ENCODE peak calls at places on chromosomes 2 and 18, in seven cellular contexts. C, L, A, E, S, Q and Z are unnamed samples.

GRCh38 chr2:103159018-103159417 is 397.2 kb downstream of the TMEM182 start:
- DNase-seq in C (no peak), E (no peak), L (no peak), Q (no peak), A (no peak), S (no peak), Z (no peak)

GRCh38 chr2:72887032-72887835 is at the start of gene SPR:
- DNase-seq in S (peak; percentile 43), C (peak; percentile 81), Q (peak; percentile 68), A (peak; percentile 68), L (peak; percentile 57), E (peak; percentile 85), Z (no peak)

GRCh38 chr18:47109049-47109448 is 41.3 kb downstream of the HDHD2 start:
- DNase-seq in E (no peak), A (no peak), L (no peak), Q (no peak), S (no peak), C (no peak), Z (no peak)

GRCh38 chr2:10331033-10331701 is 28.5 kb downstream of the HPCAL1 start:
- DNase-seq in L (peak; percentile 42), A (no peak), S (peak; percentile 39), C (no peak), E (peak; percentile 64), Q (no peak), Z (peak; percentile 40)

GRCh38 chr2:158131483-158131912 is 29.8 kb downstream of the UPP2 start:
- DNase-seq in A (peak; percentile 56), L (no peak), C (no peak), E (no peak), S (no peak), Q (no peak), Z (no peak)

GRCh38 chr2:236642584-236643291 is 73.1 kb downstream of the ACKR3 start:
- DNase-seq in C (no peak), L (no peak), S (no peak), Q (no peak), E (no peak), A (peak; percentile 18), Z (no peak)

GRCh38 chr2:207914716-207915115 is 110.6 kb downstream of the PLEKHM3 start:
- DNase-seq in C (no peak), L (no peak), Q (no peak), S (no peak), A (no peak), E (no peak), Z (no peak)

GRCh38 chr2:109715302-109715937 is 78.7 kb upstream of the RGPD5 start:
- DNase-seq in S (no peak), E (no peak), C (no peak), Q (no peak), L (peak; percentile 25), A (peak; percentile 76), Z (no peak)

GRCh38 chr2:135563793-135564192 is 32.5 kb downstream of the R3HDM1 start:
- DNase-seq in A (peak; percentile 10), L (no peak), C (no peak), Q (no peak), E (peak; percentile 32), S (no peak), Z (no peak)

GRCh38 chr2:221844187-221844586 is 272.1 kb upstream of the EPHA4 start:
- DNase-seq in C (no peak), S (no peak), L (no peak), E (no peak), A (no peak), Q (no peak), Z (peak; percentile 23)

GRCh38 chr2:233113114-233113452 is 52.9 kb downstream of the INPP5D start:
- DNase-seq in S (no peak), Q (no peak), A (no peak), C (no peak), L (no peak), E (no peak), Z (no peak)

GRCh38 chr2:203689424-203690109 is 16.9 kb upstream of the CD28 start:
- DNase-seq in L (no peak), Q (no peak), S (no peak), C (no peak), A (no peak), E (no peak), Z (peak; percentile 53)

GRCh38 chr2:121902171-121902591 is 146.7 kb downstream of the TSN start:
- DNase-seq in Q (no peak), C (peak; percentile 67), A (no peak), E (peak; percentile 65), L (peak; percentile 67), S (no peak), Z (no peak)

GRCh38 chr18:76765649-76766048 is 56.7 kb upstream of the ZNF236 start:
- DNase-seq in S (no peak), C (no peak), L (no peak), Q (no peak), E (no peak), A (no peak), Z (no peak)

DNA sequence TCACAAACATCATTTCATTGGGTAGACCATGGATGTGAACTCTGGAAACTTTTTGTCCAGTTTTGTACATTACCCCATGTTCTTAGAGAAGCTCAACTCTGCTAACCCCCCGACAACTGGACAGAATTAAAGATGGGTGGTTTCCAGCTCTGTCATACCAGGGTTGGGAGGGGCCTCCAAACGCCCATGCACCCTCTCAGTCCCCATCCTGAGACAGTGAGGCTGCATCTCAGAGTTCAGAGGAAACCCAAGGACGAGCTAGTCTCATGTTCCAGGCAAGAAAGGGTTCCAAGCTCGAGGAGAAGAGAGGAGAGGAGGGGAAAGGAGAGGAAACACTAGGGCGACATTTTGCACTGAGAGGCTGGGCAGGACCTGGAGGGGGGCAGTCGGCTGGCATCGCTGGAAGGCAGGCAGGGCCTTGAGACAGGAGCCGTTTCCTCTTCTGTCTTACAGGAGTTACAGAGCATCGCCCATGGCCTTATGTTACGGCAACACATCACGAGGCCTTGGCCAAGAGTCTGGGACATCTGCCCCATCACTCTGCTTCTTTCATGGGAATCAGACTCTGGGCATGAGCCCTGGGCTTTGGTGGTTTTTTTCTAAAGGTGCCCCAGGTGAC is 16.4 kb downstream of the MAL start:
- DNase-seq in Q (no peak), E (no peak), C (no peak), S (no peak), L (no peak), A (no peak), Z (no peak)
- TF ChIP-seq SP1 in Q (no peak), E (no peak), C (no peak), S (no peak), L (no peak), A (no peak), Z (no peak)

GRCh38 chr2:100391735-100392515 is 25.5 kb downstream of the CHST10 start:
- DNase-seq in S (no peak), E (no peak), C (no peak), Q (no peak), L (no peak), A (no peak), Z (no peak)
- TF ChIP-seq SP1 in S (no peak), E (no peak), C (no peak), Q (no peak), L (no peak), A (no peak), Z (no peak)

DNA sequence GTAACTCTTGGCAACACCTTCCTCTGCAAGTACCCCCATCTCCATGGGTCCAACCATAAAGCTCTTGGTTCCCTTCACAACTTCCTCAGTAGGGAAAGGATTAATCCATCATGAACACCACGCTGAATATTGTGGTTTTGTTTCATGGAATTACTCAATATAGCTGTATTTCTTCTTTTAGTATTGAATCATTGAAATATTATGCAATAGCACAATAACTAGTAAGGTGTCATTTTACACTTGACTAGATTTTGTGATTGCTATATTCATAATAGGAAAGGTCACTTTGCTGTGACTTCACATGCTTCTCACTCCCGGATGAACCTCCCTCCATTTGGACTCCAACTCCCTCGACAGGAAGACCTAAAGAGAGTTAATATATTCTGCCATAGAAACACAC is 29.7 kb upstream of the PID1 start:
- DNase-seq in E (no peak), A (no peak), Q (no peak), L (no peak), C (no peak), S (no peak), Z (no peak)
- TF ChIP-seq SP1 in E (no peak), A (no peak), Q (no peak), L (no peak), C (no peak), S (no peak), Z (no peak)

GRCh38 chr2:201909961-201910361 is 103.6 kb downstream of the CDK15 start:
- DNase-seq in C (no peak), S (no peak), L (no peak), Q (no peak), A (no peak), E (no peak), Z (peak; percentile 27)
- TF ChIP-seq SP1 in C (no peak), S (no peak), L (no peak), Q (no peak), A (no peak), E (no peak), Z (no peak)

GRCh38 chr18:37270666-37271052 is 294.9 kb downstream of the CELF4 start:
- DNase-seq in C (no peak), A (no peak), E (no peak), Q (no peak), S (no peak), L (no peak), Z (no peak)
- TF ChIP-seq SP1 in C (no peak), A (no peak), E (no peak), Q (no peak), S (no peak), L (no peak), Z (no peak)